ENCODE peak calls at places on chromosome 3, in six cellular contexts. Y is fibroblast of the aortic adventitia, B is HCT116, I is PC-3, Q is HFFc6, L is uterus. A is an unnamed sample.

GRCh38 chr3:167653750-167654149 is at the start of gene WDR49:
- DNase-seq in B (no peak), I (no peak), Q (no peak), Y (no peak), L (no peak), A (no peak)

GRCh38 chr3:172313671-172314070 is 134.6 kb downstream of the GHSR start:
- DNase-seq in I (no peak), Y (no peak), L (no peak), Q (no peak), B (no peak), A (no peak)

GRCh38 chr3:112327371-112327951 is 5.5 kb upstream of the CD200 start:
- DNase-seq in L (peak), Y (peak), I (peak), B (peak), Q (peak), A (peak)

GRCh38 chr3:42053476-42053875 is 37.7 kb upstream of the TRAK1 start:
- DNase-seq in L (no peak), Y (no peak), B (no peak), I (no peak), Q (no peak), A (no peak)

GRCh38 chr3:52174896-52175295 is 20.7 kb upstream of the POC1A start:
- DNase-seq in Q (no peak), Y (no peak), B (no peak), L (no peak), I (peak), A (no peak)

GRCh38 chr3:149203758-149204157 is 17.9 kb downstream of the CP start:
- DNase-seq in Q (no peak), Y (no peak), I (no peak), B (no peak), L (no peak), A (no peak)

GRCh38 chr3:187739125-187739560 is 6.1 kb downstream of the BCL6 start:
- DNase-seq in L (no peak), I (no peak), Q (no peak), B (no peak), Y (no peak), A (no peak)

GRCh38 chr3:105616374-105616915 is 249.7 kb downstream of the ALCAM start:
- DNase-seq in I (no peak), Y (no peak), Q (no peak), B (no peak), L (no peak), A (no peak)

GRCh38 chr3:102180291-102180931 is 254.4 kb upstream of the ZPLD1 start:
- DNase-seq in I (peak), Q (peak), B (no peak), Y (peak), L (no peak), A (no peak)

GRCh38 chr3:187522293-187522692 is 147.9 kb downstream of the SST start:
- DNase-seq in Q (no peak), Y (no peak), L (no peak), I (no peak), B (no peak), A (no peak)

GRCh38 chr3:196235452-196236122 is 19.3 kb downstream of the SLC51A start:
- DNase-seq in Q (no peak), L (no peak), B (no peak), I (no peak), Y (peak), A (no peak)

GRCh38 chr3:64650096-64650622 is 37.6 kb downstream of the ADAMTS9 start:
- DNase-seq in Q (no peak), L (no peak), Y (no peak), I (no peak), B (no peak), A (no peak)

GRCh38 chr3:135487261-135487660 is 478.3 kb upstream of the PPP2R3A start:
- DNase-seq in B (no peak), Q (no peak), I (no peak), L (no peak), Y (no peak), A (no peak)

GRCh38 chr3:52200981-52201679 is 3.2 kb downstream of the ALAS1 start:
- DNase-seq in B (no peak), I (no peak), Q (no peak), Y (no peak), L (no peak), A (no peak)

GRCh38 chr3:49826016-49826415 is 12.3 kb upstream of the UBA7 start:
- DNase-seq in L (no peak), Y (no peak), B (no peak), I (no peak), Q (no peak), A (no peak)

GRCh38 chr3:185858502-185859225 is 33.8 kb upstream of the IGF2BP2 start:
- DNase-seq in I (no peak), Y (no peak), L (no peak), B (no peak), Q (no peak), A (no peak)

GRCh38 chr3:66470285-66470684 is 30.5 kb downstream of the LRIG1 start:
- DNase-seq in L (no peak), Y (no peak), I (no peak), B (no peak), Q (no peak), A (no peak)

GRCh38 chr3:15875016-15875689 is 77.4 kb upstream of the ANKRD28 start:
- DNase-seq in I (peak), L (no peak), B (no peak), Y (peak), Q (peak), A (no peak)

GRCh38 chr3:28980631-28981030 is 300.2 kb upstream of the RBMS3 start:
- DNase-seq in B (no peak), I (peak), Q (no peak), L (no peak), Y (no peak), A (no peak)

GRCh38 chr3:21170964-21171363 is 580.0 kb downstream of the ZNF385D start:
- DNase-seq in L (no peak), I (peak), Q (no peak), B (no peak), Y (peak), A (peak)
- TF ChIP-seq CTCF in L (no peak), I (peak), Q (peak), B (no peak), Y (peak), A (peak)

GRCh38 chr3:121975702-121976302 is 46.2 kb downstream of the ILDR1 start:
- DNase-seq in B (no peak), L (no peak), Y (no peak), Q (no peak), I (peak), A (no peak)
- TF ChIP-seq CTCF in B (no peak), L (no peak), Y (peak), Q (no peak), I (peak), A (no peak)

GRCh38 chr3:23743141-23743784 is 62.5 kb upstream of the UBE2E1 start:
- DNase-seq in B (no peak), Y (no peak), L (no peak), Q (no peak), I (peak), A (no peak)
- TF ChIP-seq CTCF in B (no peak), Y (no peak), L (no peak), Q (no peak), I (peak), A (no peak)

GRCh38 chr3:72836409-72836808 is 11.8 kb downstream of the SHQ1 start:
- DNase-seq in B (no peak), I (no peak), L (no peak), Y (no peak), Q (no peak), A (no peak)

GRCh38 chr3:72839057-72839456 is 9.2 kb downstream of the SHQ1 start:
- DNase-seq in B (no peak), L (no peak), I (no peak), Q (no peak), Y (no peak), A (no peak)

DNA sequence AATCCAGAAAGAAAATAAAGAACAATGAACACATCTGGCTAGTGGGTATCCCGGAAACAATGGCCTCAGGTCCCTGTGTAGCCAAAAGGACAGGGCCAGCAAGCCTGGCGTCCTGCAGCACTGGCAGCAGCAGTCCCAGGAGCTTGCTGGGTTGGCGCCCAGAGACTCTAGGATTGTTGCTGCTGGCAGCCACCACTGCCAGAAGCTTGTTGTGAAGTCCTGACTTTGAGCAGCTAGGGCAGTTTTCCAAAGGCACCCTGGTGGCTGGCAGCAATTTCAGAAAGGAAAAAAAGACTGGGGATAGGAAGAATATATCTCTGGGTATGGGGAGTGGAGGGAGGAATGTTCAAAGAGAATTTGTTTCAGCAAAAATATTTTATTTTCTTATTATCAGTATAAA is 11.3 kb downstream of the SHQ1 start:
- DNase-seq in B (no peak), L (no peak), Y (peak), I (no peak), Q (no peak), A (no peak)
- TF ChIP-seq CTCF in B (no peak), L (no peak), Y (no peak), I (no peak), Q (no peak), A (no peak)

GRCh38 chr3:106824856-106825255 is 552.4 kb upstream of the CCDC54 start:
- DNase-seq in I (peak), Y (peak), L (no peak), Q (peak), B (peak), A (peak)
- TF ChIP-seq CTCF in I (peak), Y (peak), L (peak), Q (peak), B (peak), A (no peak)

GRCh38 chr3:97942801-97943546 is 29.3 kb downstream of the RIOX2 start:
- DNase-seq in Q (no peak), L (no peak), B (no peak), I (no peak), Y (no peak), A (no peak)

GRCh38 chr3:97937205-97937604 is 35.0 kb downstream of the RIOX2 start:
- DNase-seq in I (peak), L (no peak), Q (no peak), Y (no peak), B (no peak), A (no peak)

GRCh38 chr3:97938444-97938843 is 33.8 kb downstream of the RIOX2 start:
- DNase-seq in I (no peak), B (no peak), Y (peak), L (no peak), Q (no peak), A (no peak)

GRCh38 chr3:97935842-97936241 is 36.4 kb downstream of the RIOX2 start:
- DNase-seq in Q (no peak), I (peak), Y (no peak), B (no peak), L (no peak), A (peak)

GRCh38 chr3:97940034-97940433 is 32.2 kb downstream of the RIOX2 start:
- DNase-seq in L (no peak), B (peak), Y (no peak), I (peak), Q (no peak), A (peak)
- TF ChIP-seq CTCF in L (no peak), B (no peak), Y (no peak), I (peak), Q (no peak), A (no peak)

A was measured in MCF 10A.